ENCODE peak calls at places on chromosomes 16 and 17, in eight cellular contexts. A is osteocyte; C is psoas muscle; S is CD4-positive, alpha-beta T cell; Y is activated CD8-positive, alpha-beta T cell treated with anti-CD3 and anti-CD28 coated beads for 36 hours; T is CD14-positive monocyte; G is progenitor cell of endocrine pancreas; N is testis. I is an unnamed sample.

GRCh38 chr17:75778861-75779249 is 5.8 kb upstream of the UNK start:
- DNase-seq in C (no peak), N (peak), Y (peak), G (no peak), T (no peak), A (no peak), S (no peak), I (no peak)

GRCh38 chr17:35129973-35130351 is 8.5 kb downstream of the FNDC8 start:
- DNase-seq in C (no peak), S (no peak), G (no peak), Y (no peak), N (no peak), T (no peak), A (no peak), I (no peak)

GRCh38 chr16:9042943-9043680 is 48.3 kb upstream of the HAPSTR1 start:
- DNase-seq in S (no peak), C (no peak), N (no peak), A (no peak), G (no peak), Y (no peak), T (no peak), I (no peak)

GRCh38 chr17:17414316-17414937 is 62.4 kb upstream of the MED9 start:
- DNase-seq in A (no peak), G (no peak), Y (no peak), N (peak), T (no peak), C (peak), S (no peak), I (no peak)

GRCh38 chr17:49633250-49633649 is 44.6 kb downstream of the SPOP start:
- DNase-seq in S (no peak), Y (no peak), N (no peak), A (no peak), G (no peak), C (no peak), T (no peak), I (no peak)

GRCh38 chr17:50095626-50096037 is 481 bp downstream of the PDK2 start:
- DNase-seq in G (no peak), S (no peak), C (no peak), Y (no peak), N (no peak), A (no peak), T (no peak), I (peak)

GRCh38 chr16:27818231-27818630 is 245.3 kb downstream of the GSG1L start:
- DNase-seq in C (no peak), T (peak), G (no peak), S (no peak), Y (no peak), A (no peak), N (no peak), I (no peak)

GRCh38 chr16:70788668-70789161 is 12.2 kb downstream of the VAC14 start:
- DNase-seq in A (no peak), T (no peak), C (no peak), N (peak), S (no peak), G (no peak), Y (no peak), I (no peak)

GRCh38 chr16:70646260-70647241 is at the start of gene IL34:
- DNase-seq in T (no peak), A (no peak), Y (no peak), S (no peak), G (no peak), C (peak), N (peak), I (no peak)

GRCh38 chr17:62626719-62627218 is 701 bp upstream of the MRC2 start:
- DNase-seq in T (no peak), S (no peak), N (peak), G (peak), C (peak), Y (peak), A (no peak), I (no peak)

GRCh38 chr17:65987988-65988387 is 203.9 kb downstream of the CEP112 start:
- DNase-seq in A (no peak), G (no peak), T (no peak), S (no peak), C (no peak), Y (no peak), N (no peak), I (peak)

GRCh38 chr16:27470567-27471431 is 68.8 kb downstream of the IL21R start:
- DNase-seq in Y (no peak), T (no peak), S (no peak), G (no peak), A (no peak), C (peak), N (no peak), I (no peak)

GRCh38 chr17:29291163-29291752 is 2.7 kb downstream of the NUFIP2 start:
- DNase-seq in S (no peak), G (no peak), Y (peak), T (no peak), C (no peak), A (no peak), N (no peak), I (peak)

GRCh38 chr16:4327782-4328579 is 12.1 kb downstream of the GLIS2 start:
- DNase-seq in S (peak), T (peak), C (peak), Y (peak), A (no peak), N (peak), G (peak), I (peak)

GRCh38 chr17:74748529-74749261 is at the start of gene NHERF1:
- DNase-seq in S (peak), C (peak), A (peak), G (peak), Y (peak), T (no peak), N (peak), I (peak)

GRCh38 chr17:74751210-74751529 is 2.7 kb downstream of the NHERF1 start:
- DNase-seq in A (no peak), Y (no peak), C (no peak), T (no peak), G (no peak), N (no peak), S (no peak), I (no peak)

GRCh38 chr17:74750039-74750326 is 1.6 kb downstream of the NHERF1 start:
- DNase-seq in S (no peak), Y (no peak), A (no peak), T (no peak), G (no peak), C (peak), N (no peak), I (no peak)

GRCh38 chr17:74749262-74750038 is 1.0 kb downstream of the NHERF1 start:
- DNase-seq in C (peak), G (no peak), S (peak), A (no peak), T (no peak), N (no peak), Y (peak), I (no peak)

GRCh38 chr17:74750327-74751069 is 2.1 kb downstream of the NHERF1 start:
- DNase-seq in S (no peak), G (no peak), T (no peak), C (peak), N (no peak), A (no peak), Y (peak), I (no peak)
- TF ChIP-seq CTCF in S (no peak), G (no peak), T (no peak), C (no peak), N (no peak), A (no peak), Y (no peak), I (no peak)

DNA sequence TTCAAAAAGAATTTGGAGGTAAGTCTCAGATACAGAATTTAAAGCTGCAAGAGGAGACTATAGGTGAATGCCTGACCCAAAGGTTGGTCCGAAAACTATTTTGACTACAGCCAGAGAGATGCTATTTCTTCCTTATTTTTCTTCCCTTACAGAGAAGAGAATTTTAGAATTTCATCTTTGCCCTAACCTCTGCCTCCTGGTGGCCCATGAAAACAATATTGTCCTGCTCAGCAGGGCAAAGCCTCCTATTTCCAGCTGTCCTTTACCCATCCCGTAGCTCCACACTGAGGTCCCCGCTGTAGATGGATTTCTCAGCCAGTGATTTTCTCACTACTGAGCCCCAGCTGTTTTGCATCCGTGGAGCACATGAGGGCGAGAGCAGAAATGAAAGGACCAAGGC is 24.6 kb downstream of the HOXB1 start:
- DNase-seq in A (no peak), Y (no peak), T (no peak), S (no peak), G (no peak), N (no peak), C (no peak), I (no peak)
- TF ChIP-seq CTCF in A (no peak), Y (no peak), T (no peak), S (no peak), G (no peak), N (no peak), C (no peak), I (no peak)

GRCh38 chr17:60392042-60392844 is at the start of gene USP32:
- DNase-seq in C (peak), G (peak), N (peak), T (peak), Y (peak), A (peak), S (peak), I (peak)
- TF ChIP-seq CTCF in C (peak), G (peak), N (peak), T (peak), Y (no peak), A (peak), S (peak), I (peak)

GRCh38 chr17:21525464-21526130 is 149.4 kb downstream of the KCNJ12 start:
- DNase-seq in G (no peak), C (no peak), Y (no peak), S (no peak), A (peak), T (no peak), N (no peak), I (no peak)
- TF ChIP-seq CTCF in G (peak), C (peak), Y (no peak), S (no peak), A (no peak), T (no peak), N (peak), I (no peak)

GRCh38 chr17:48051706-48052486 is 3.7 kb downstream of the NFE2L1 start:
- DNase-seq in G (no peak), S (no peak), N (peak), A (peak), Y (no peak), C (peak), T (no peak), I (no peak)
- TF ChIP-seq CTCF in G (no peak), S (no peak), N (peak), A (peak), Y (no peak), C (no peak), T (no peak), I (no peak)

GRCh38 chr16:54208262-54208661 is 78.3 kb downstream of the IRX3 start:
- DNase-seq in G (no peak), Y (no peak), T (no peak), C (peak), N (no peak), S (no peak), A (no peak), I (no peak)

GRCh38 chr16:54212893-54213292 is 73.7 kb downstream of the IRX3 start:
- DNase-seq in A (no peak), T (no peak), Y (no peak), C (peak), S (no peak), G (no peak), N (no peak), I (no peak)

GRCh38 chr16:54213322-54213721 is 73.3 kb downstream of the IRX3 start:
- DNase-seq in N (no peak), Y (no peak), A (no peak), S (no peak), C (peak), G (no peak), T (no peak), I (no peak)

GRCh38 chr16:54207837-54208236 is 78.8 kb downstream of the IRX3 start:
- DNase-seq in C (no peak), G (no peak), N (no peak), T (no peak), Y (no peak), A (no peak), S (no peak), I (no peak)

DNA sequence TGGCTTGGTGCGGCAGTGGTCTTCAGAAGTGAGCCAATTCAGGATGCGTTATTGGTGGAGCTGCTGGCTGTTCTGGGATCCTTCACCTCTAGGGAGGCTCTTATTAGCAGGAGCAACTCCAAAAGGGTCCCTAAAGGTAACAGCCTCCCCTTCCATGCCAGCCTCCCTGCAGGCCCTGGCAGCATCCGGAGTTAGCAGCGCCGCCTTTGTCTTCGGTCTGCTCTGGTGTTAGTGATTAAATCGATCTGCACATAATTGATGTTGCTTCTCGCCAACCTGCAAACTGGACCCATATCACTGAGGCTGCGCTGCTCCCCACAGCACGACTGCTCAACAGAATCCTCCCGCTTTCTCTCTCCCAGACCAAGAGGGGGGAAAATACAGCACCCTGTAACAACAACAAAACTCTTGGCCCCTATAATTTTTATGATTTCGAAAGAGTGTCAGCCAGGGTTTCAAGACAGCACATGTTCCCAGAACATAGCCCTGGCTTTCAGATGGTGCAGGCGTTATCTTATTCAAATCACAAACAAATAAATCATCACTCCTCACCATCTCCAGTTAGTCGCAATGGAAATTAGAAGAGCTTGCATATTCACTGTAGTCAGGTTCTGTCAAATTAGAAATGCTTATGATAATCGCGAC is 76.0 kb downstream of the IRX3 start:
- DNase-seq in T (no peak), N (no peak), G (no peak), C (no peak), A (no peak), S (no peak), Y (no peak), I (no peak)
- TF ChIP-seq CTCF in T (no peak), N (no peak), G (no peak), C (no peak), A (no peak), S (no peak), Y (no peak), I (no peak)

DNA sequence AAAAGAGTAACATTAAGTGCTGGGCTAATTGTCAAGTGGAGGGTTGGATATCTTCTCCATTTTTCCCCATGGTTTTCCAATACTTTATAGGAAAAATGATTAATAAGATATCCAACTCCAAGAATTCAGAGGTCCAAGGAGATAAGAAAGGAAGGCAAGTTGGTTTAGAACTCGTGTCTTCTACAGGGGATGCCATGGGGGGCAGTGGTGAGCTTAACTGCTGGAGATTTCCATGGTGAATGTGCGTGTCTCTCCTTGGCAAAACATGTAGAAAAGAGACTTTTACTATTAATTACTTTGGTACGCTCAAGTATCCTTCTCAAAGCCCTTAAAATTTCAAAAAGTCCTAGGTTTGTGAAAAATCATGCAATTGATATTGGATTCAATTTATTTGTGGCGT is 982.9 kb upstream of the RBFOX1 start:
- DNase-seq in C (no peak), A (no peak), Y (no peak), T (no peak), S (no peak), G (no peak), N (no peak), I (no peak)
- TF ChIP-seq CTCF in C (no peak), A (no peak), Y (no peak), T (no peak), S (no peak), G (peak), N (no peak), I (no peak)

DNA sequence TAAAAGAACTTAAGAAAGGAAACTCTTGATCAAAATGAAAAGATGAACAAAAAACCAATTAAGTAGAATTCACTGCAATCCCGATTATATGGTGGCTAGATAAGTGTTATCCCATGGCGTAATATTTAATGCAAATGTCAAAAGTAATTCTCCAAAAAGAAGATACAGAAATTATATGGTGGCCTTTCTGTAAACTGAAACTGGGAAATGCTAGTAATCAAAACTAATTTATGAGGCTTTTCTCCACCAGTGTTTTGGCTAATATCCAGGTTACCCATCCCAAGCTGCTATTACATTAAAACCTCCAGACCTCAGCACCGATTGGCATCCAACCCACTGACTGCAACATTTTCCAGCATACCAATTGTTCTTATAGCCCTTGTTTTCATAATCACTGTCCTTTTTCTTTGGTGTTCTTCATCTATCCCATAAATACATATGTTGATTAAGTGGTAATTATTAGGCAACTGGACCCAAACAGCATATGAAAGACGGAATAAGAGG is 77.2 kb upstream of the TNRC6A start:
- DNase-seq in A (no peak), T (no peak), S (no peak), G (no peak), C (no peak), Y (no peak), N (no peak), I (no peak)
- TF ChIP-seq CTCF in A (no peak), T (no peak), S (no peak), G (no peak), C (no peak), Y (no peak), N (no peak), I (no peak)

GRCh38 chr17:77371888-77372443 is 231.2 kb downstream of the SEC14L1 start:
- DNase-seq in S (no peak), G (no peak), Y (no peak), C (peak), A (no peak), N (no peak), T (no peak), I (no peak)
- TF ChIP-seq CTCF in S (no peak), G (no peak), Y (no peak), C (no peak), A (no peak), N (no peak), T (no peak), I (no peak)